ENCODE peak calls at places on chromosomes 13 and 19, in nine cellular contexts. V is GM23338; U is lung; D is HuH-7.5; A is Peyer's patch; J is fibroblast of mammary gland; Q is stimulated activated naive CD4-positive, alpha-beta T cell treated with Interleukin-2 at 50 U/mL for 16 hours; X is epithelial cell of esophagus; B is foreskin fibroblast. Y is an unnamed sample.
A peak's percentile ranks its signal among the peaks of the same experiment; 100 is the strongest.

GRCh38 chr13:103859952-103860351 is 793.7 kb upstream of the SLC10A2 start:
- DNase-seq in V (no peak), U (no peak), D (no peak), A (no peak), J (no peak), Q (no peak), X (no peak), B (no peak), Y (no peak)

GRCh38 chr13:59957438-59957837 is 206.3 kb downstream of the DIAPH3 start:
- DNase-seq in V (no peak), U (no peak), D (no peak), A (no peak), J (no peak), Q (no peak), X (no peak), B (no peak), Y (no peak)

GRCh38 chr19:1068111-1069001 is 1.4 kb downstream of the ARHGAP45 start:
- DNase-seq in V (no peak), U (no peak), D (no peak), A (no peak), J (no peak), Q (peak; percentile 43), X (no peak), B (no peak), Y (peak; percentile 73)

GRCh38 chr19:5539431-5539833 is 28.3 kb downstream of the TINCR start:
- DNase-seq in V (peak; percentile 85), U (no peak), D (no peak), A (no peak), J (no peak), Q (no peak), X (no peak), B (no peak), Y (no peak)

GRCh38 chr19:52601025-52601973 is 31.2 kb downstream of the ZNF701 start:
- DNase-seq in V (peak; percentile 97), U (peak; percentile 95), D (peak; percentile 80), A (peak; percentile 98), J (peak; percentile 86), Q (peak; percentile 92), X (peak; percentile 94), B (peak; percentile 97), Y (peak; percentile 92)

GRCh38 chr19:46180701-46181385 is 32.8 kb downstream of the IGFL2 start:
- DNase-seq in V (no peak), U (no peak), D (no peak), A (no peak), J (peak; percentile 77), Q (no peak), X (peak; percentile 85), B (peak; percentile 79), Y (no peak)

GRCh38 chr19:815775-816499 is 5.8 kb downstream of the PLPPR3 start:
- DNase-seq in V (no peak), U (no peak), D (no peak), A (no peak), J (no peak), Q (no peak), X (no peak), B (no peak), Y (no peak)

GRCh38 chr13:105996391-105997028 is 539.0 kb downstream of the EFNB2 start:
- DNase-seq in V (no peak), U (no peak), D (no peak), A (no peak), J (no peak), Q (no peak), X (no peak), B (no peak), Y (no peak)

GRCh38 chr19:11581740-11582139 is 4.3 kb upstream of the ACP5 start:
- DNase-seq in V (no peak), U (no peak), D (no peak), A (no peak), J (peak; percentile 44), Q (peak; percentile 29), X (no peak), B (peak; percentile 40), Y (peak; percentile 82)

GRCh38 chr19:3932931-3933810 is at the start of gene NMRK2:
- DNase-seq in V (peak; percentile 92), U (no peak), D (no peak), A (no peak), J (no peak), Q (no peak), X (no peak), B (no peak), Y (no peak)

GRCh38 chr13:42394361-42395065 is 122.6 kb downstream of the AKAP11 start:
- DNase-seq in V (no peak), U (no peak), D (no peak), A (no peak), J (no peak), Q (no peak), X (no peak), B (no peak), Y (no peak)

GRCh38 chr19:9075064-9075964 is 11.5 kb upstream of the OR1M1 start:
- DNase-seq in V (peak; percentile 67), U (peak; percentile 54), D (peak; percentile 18), A (peak; percentile 66), J (peak; percentile 89), Q (no peak), X (peak; percentile 98), B (peak; percentile 83), Y (no peak)

GRCh38 chr19:1474765-1475351 is 4.2 kb downstream of the C19orf25 start:
- DNase-seq in V (no peak), U (no peak), D (no peak), A (no peak), J (no peak), Q (no peak), X (no peak), B (no peak), Y (peak; percentile 15)

GRCh38 chr13:20711301-20712044 is 8.0 kb downstream of the IL17D start:
- DNase-seq in V (peak; percentile 86), U (no peak), D (no peak), A (no peak), J (no peak), Q (no peak), X (no peak), B (peak; percentile 23), Y (peak; percentile 10)

GRCh38 chr19:14073925-14074838 is 1.6 kb downstream of the MISP3 start:
- DNase-seq in V (no peak), U (no peak), D (peak; percentile 65), A (peak; percentile 81), J (no peak), Q (peak; percentile 25), X (peak; percentile 51), B (peak; percentile 50), Y (peak; percentile 41)

GRCh38 chr13:99375806-99376080 is 68.5 kb upstream of the GPR183 start:
- DNase-seq in V (no peak), U (no peak), D (no peak), A (no peak), J (no peak), Q (no peak), X (no peak), B (no peak), Y (no peak)

GRCh38 chr13:52779028-52779612 is 39.5 kb upstream of the CNMD start:
- DNase-seq in V (peak; percentile 15), U (no peak), D (no peak), A (no peak), J (no peak), Q (no peak), X (no peak), B (no peak), Y (no peak)

GRCh38 chr13:98975822-98976261 is 2.0 kb downstream of the DOCK9 start:
- DNase-seq in V (peak; percentile 39), U (no peak), D (no peak), A (no peak), J (no peak), Q (no peak), X (peak; percentile 54), B (no peak), Y (no peak)

GRCh38 chr13:92843549-92843948 is 383.1 kb upstream of the GPC6 start:
- DNase-seq in V (no peak), U (no peak), D (no peak), A (no peak), J (peak; percentile 81), Q (no peak), X (peak; percentile 59), B (peak; percentile 81), Y (no peak)

GRCh38 chr13:20441879-20442278 is 83.8 kb downstream of the CRYL1 start:
- DNase-seq in V (peak; percentile 21), U (no peak), D (no peak), A (no peak), J (peak; percentile 64), Q (no peak), X (peak; percentile 46), B (peak; percentile 59), Y (peak; percentile 50)

GRCh38 chr19:40322271-40322610 is 26.0 kb downstream of the C19orf47 start:
- DNase-seq in V (no peak), U (no peak), D (no peak), A (no peak), J (peak; percentile 11), Q (no peak), X (peak; percentile 15), B (no peak), Y (no peak)

GRCh38 chr13:31207630-31208549 is 8.1 kb downstream of the B3GLCT start:
- DNase-seq in V (no peak), U (no peak), D (no peak), A (no peak), J (peak; percentile 63), Q (no peak), X (no peak), B (peak; percentile 63), Y (no peak)

GRCh38 chr13:68124437-68125086 is 894.4 kb upstream of the PCDH9 start:
- DNase-seq in V (no peak), U (no peak), D (no peak), A (no peak), J (no peak), Q (no peak), X (peak; percentile 65), B (no peak), Y (no peak)

GRCh38 chr13:41767801-41768200 is 193.1 kb downstream of the VWA8 start:
- DNase-seq in V (no peak), U (no peak), D (no peak), A (no peak), J (peak; percentile 5), Q (no peak), X (no peak), B (peak; percentile 16), Y (no peak)